ENCODE peak calls at places on chromosomes 12 and 14, in seven cellular contexts. H, Q, V, E, B, F and C are unnamed samples.

GRCh38 chr14:101715209-101716076 is 46.1 kb upstream of the PPP2R5C start:
- DNase-seq in Q (no peak), H (peak), V (no peak), B (peak), E (peak), F (no peak), C (peak)

GRCh38 chr14:100955201-100955600 is 51.7 kb upstream of the RTL1 start:
- DNase-seq in H (no peak), V (no peak), E (no peak), F (no peak), Q (no peak), B (no peak), C (no peak)

GRCh38 chr12:64699504-64700115 is 59.6 kb downstream of the GNS start:
- DNase-seq in H (no peak), V (no peak), Q (no peak), E (peak), B (no peak), F (no peak), C (no peak)

GRCh38 chr12:54337280-54337842 is 12.4 kb downstream of the COPZ1 start:
- DNase-seq in H (no peak), B (no peak), E (no peak), F (no peak), Q (peak), V (no peak), C (no peak)

GRCh38 chr12:84329933-84330332 is 582.7 kb downstream of the SLC6A15 start:
- DNase-seq in E (no peak), F (no peak), B (no peak), V (no peak), Q (no peak), H (no peak), C (no peak)

GRCh38 chr12:49577589-49578315 is 9.8 kb upstream of the MCRS1 start:
- DNase-seq in E (no peak), V (no peak), F (no peak), Q (no peak), H (no peak), B (no peak), C (peak)

GRCh38 chr12:93762059-93762719 is 85.0 kb downstream of the CRADD start:
- DNase-seq in H (no peak), E (no peak), F (no peak), V (no peak), B (no peak), Q (no peak), C (no peak)

GRCh38 chr12:2364566-2365165 is 311.9 kb downstream of the CACNA1C start:
- DNase-seq in F (no peak), V (no peak), H (peak), Q (no peak), E (no peak), B (no peak), C (peak)

GRCh38 chr14:87952307-87953094 is 40.5 kb downstream of the GALC start:
- DNase-seq in Q (no peak), B (no peak), E (no peak), V (no peak), H (no peak), F (no peak), C (no peak)
- TF ChIP-seq POLR2A in Q (no peak), B (no peak), E (no peak), V (no peak), H (no peak), F (no peak), C (no peak)

GRCh38 chr12:46357438-46358324 is 14.9 kb downstream of the SLC38A2 start:
- DNase-seq in B (no peak), V (no peak), H (no peak), E (no peak), Q (no peak), F (no peak), C (no peak)
- TF ChIP-seq POLR2A in B (peak), V (no peak), H (no peak), E (no peak), Q (no peak), F (no peak), C (no peak)

DNA sequence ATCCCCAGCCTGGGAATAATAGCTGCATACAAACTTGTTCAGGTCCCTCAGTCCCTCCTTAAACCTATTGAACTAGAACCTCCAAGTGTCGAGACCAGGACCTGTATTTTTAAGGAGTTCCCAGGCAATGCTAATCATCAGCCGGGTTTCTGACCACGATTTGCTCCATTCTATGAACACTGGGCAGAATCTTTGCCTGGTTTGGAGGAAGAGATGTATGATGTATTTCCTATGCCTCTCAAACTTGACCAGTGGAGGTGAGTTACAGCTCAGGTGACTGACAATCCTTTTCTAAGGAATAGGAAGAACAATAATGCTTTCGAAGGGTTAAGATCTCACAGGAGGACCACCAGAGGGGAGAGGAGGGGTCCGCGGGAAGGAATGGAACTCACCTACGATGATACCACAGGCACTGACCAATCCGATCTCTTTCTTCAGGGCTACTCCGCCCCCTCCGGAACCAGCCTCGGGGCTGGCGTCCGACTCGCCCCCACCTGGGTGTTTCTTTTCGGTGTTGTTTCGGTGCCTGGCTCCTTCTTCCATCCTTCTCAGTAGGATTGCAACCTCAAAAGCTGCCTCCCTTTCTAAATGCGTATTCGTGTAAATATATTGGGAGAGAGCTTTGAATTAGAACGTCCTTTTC is 967 bp downstream of the SLC7A8 start:
- DNase-seq in V (peak), B (peak), E (peak), H (no peak), Q (peak), F (peak), C (no peak)
- TF ChIP-seq POLR2A in V (no peak), B (no peak), E (no peak), H (no peak), Q (no peak), F (no peak), C (no peak)

GRCh38 chr12:68824131-68824530 is 16.2 kb downstream of the MDM2 start:
- DNase-seq in Q (no peak), F (no peak), B (no peak), E (no peak), H (no peak), V (no peak), C (no peak)
- TF ChIP-seq POLR2A in Q (no peak), F (no peak), B (no peak), E (no peak), H (no peak), V (no peak), C (no peak)

GRCh38 chr14:29668201-29668600 is 259.4 kb downstream of the PRKD1 start:
- DNase-seq in E (no peak), H (no peak), B (no peak), F (no peak), V (no peak), Q (no peak), C (no peak)
- TF ChIP-seq POLR2A in E (no peak), H (no peak), B (no peak), F (no peak), V (no peak), Q (no peak), C (no peak)